ENCODE peak calls at places on chromosome 15, in ten cellular contexts. One of them, this sample, is unnamed.

GRCh38 chr15:68734886-68735285 is 85.8 kb downstream of the ANP32A start:
- DNase-seq in glutamatergic neuron: no peak
- DNase-seq in T47D: no peak
- DNase-seq in BJ: no peak
- DNase-seq in left cardiac atrium: no peak
- DNase-seq in NCI-H1092 treated with DMSO at 0.1 percent for 48 hours: no peak
- DNase-seq in M059J: no peak
- DNase-seq in tibial nerve: no peak
- DNase-seq in activated CD8-positive, alpha-beta memory T cell treated with anti-CD3 and anti-CD28 coated beads for 24 hours: no peak
- DNase-seq in psoas muscle: no peak
- DNase-seq in this sample: no peak

GRCh38 chr15:90200534-90201139 is 493 bp upstream of the SEMA4B start:
- DNase-seq in T47D: no peak
- DNase-seq in M059J: no peak
- DNase-seq in activated CD8-positive, alpha-beta memory T cell treated with anti-CD3 and anti-CD28 coated beads for 24 hours: no peak
- DNase-seq in NCI-H1092 treated with DMSO at 0.1 percent for 48 hours: no peak
- DNase-seq in glutamatergic neuron: no peak
- DNase-seq in tibial nerve: no peak
- DNase-seq in psoas muscle: no peak
- DNase-seq in BJ: no peak
- DNase-seq in left cardiac atrium: no peak
- DNase-seq in this sample: peak

GRCh38 chr15:89556413-89557262 is 18.6 kb upstream of the TICRR start:
- DNase-seq in psoas muscle: no peak
- DNase-seq in glutamatergic neuron: peak
- DNase-seq in NCI-H1092 treated with DMSO at 0.1 percent for 48 hours: peak
- DNase-seq in T47D: peak
- DNase-seq in tibial nerve: peak
- DNase-seq in left cardiac atrium: peak
- DNase-seq in activated CD8-positive, alpha-beta memory T cell treated with anti-CD3 and anti-CD28 coated beads for 24 hours: peak
- DNase-seq in M059J: peak
- DNase-seq in BJ: peak
- DNase-seq in this sample: peak

GRCh38 chr15:101029971-101030661 is 111.0 kb downstream of the LRRK1 start:
- DNase-seq in tibial nerve: no peak
- DNase-seq in NCI-H1092 treated with DMSO at 0.1 percent for 48 hours: no peak
- DNase-seq in M059J: no peak
- DNase-seq in activated CD8-positive, alpha-beta memory T cell treated with anti-CD3 and anti-CD28 coated beads for 24 hours: peak
- DNase-seq in psoas muscle: no peak
- DNase-seq in T47D: no peak
- DNase-seq in glutamatergic neuron: peak
- DNase-seq in left cardiac atrium: no peak
- DNase-seq in BJ: no peak
- DNase-seq in this sample: no peak

GRCh38 chr15:42723068-42723467 is 13.9 kb downstream of the CDAN1 start:
- DNase-seq in M059J: no peak
- DNase-seq in activated CD8-positive, alpha-beta memory T cell treated with anti-CD3 and anti-CD28 coated beads for 24 hours: no peak
- DNase-seq in tibial nerve: no peak
- DNase-seq in BJ: no peak
- DNase-seq in NCI-H1092 treated with DMSO at 0.1 percent for 48 hours: no peak
- DNase-seq in glutamatergic neuron: no peak
- DNase-seq in T47D: no peak
- DNase-seq in psoas muscle: no peak
- DNase-seq in left cardiac atrium: no peak
- DNase-seq in this sample: no peak

GRCh38 chr15:39108021-39108420 is 472.9 kb upstream of the THBS1 start:
- DNase-seq in glutamatergic neuron: no peak
- DNase-seq in M059J: no peak
- DNase-seq in T47D: no peak
- DNase-seq in tibial nerve: no peak
- DNase-seq in BJ: no peak
- DNase-seq in left cardiac atrium: no peak
- DNase-seq in NCI-H1092 treated with DMSO at 0.1 percent for 48 hours: no peak
- DNase-seq in activated CD8-positive, alpha-beta memory T cell treated with anti-CD3 and anti-CD28 coated beads for 24 hours: no peak
- DNase-seq in psoas muscle: no peak
- DNase-seq in this sample: no peak

GRCh38 chr15:25171111-25171811 is 216.5 kb downstream of the SNRPN start:
- DNase-seq in tibial nerve: no peak
- DNase-seq in glutamatergic neuron: peak
- DNase-seq in T47D: no peak
- DNase-seq in M059J: no peak
- DNase-seq in left cardiac atrium: peak
- DNase-seq in BJ: no peak
- DNase-seq in NCI-H1092 treated with DMSO at 0.1 percent for 48 hours: no peak
- DNase-seq in psoas muscle: peak
- DNase-seq in activated CD8-positive, alpha-beta memory T cell treated with anti-CD3 and anti-CD28 coated beads for 24 hours: peak
- DNase-seq in this sample: no peak

GRCh38 chr15:70488002-70488605 is 275.3 kb downstream of the UACA start:
- DNase-seq in BJ: no peak
- DNase-seq in activated CD8-positive, alpha-beta memory T cell treated with anti-CD3 and anti-CD28 coated beads for 24 hours: peak
- DNase-seq in tibial nerve: peak
- DNase-seq in left cardiac atrium: peak
- DNase-seq in glutamatergic neuron: peak
- DNase-seq in psoas muscle: peak
- DNase-seq in T47D: peak
- DNase-seq in NCI-H1092 treated with DMSO at 0.1 percent for 48 hours: peak
- DNase-seq in M059J: peak
- DNase-seq in this sample: peak

GRCh38 chr15:50134524-50135024 is 15.5 kb upstream of the ATP8B4 start:
- DNase-seq in glutamatergic neuron: no peak
- DNase-seq in tibial nerve: no peak
- DNase-seq in M059J: peak
- DNase-seq in activated CD8-positive, alpha-beta memory T cell treated with anti-CD3 and anti-CD28 coated beads for 24 hours: no peak
- DNase-seq in left cardiac atrium: no peak
- DNase-seq in BJ: no peak
- DNase-seq in NCI-H1092 treated with DMSO at 0.1 percent for 48 hours: no peak
- DNase-seq in psoas muscle: no peak
- DNase-seq in T47D: no peak
- DNase-seq in this sample: no peak

GRCh38 chr15:78168591-78168990 is 19.4 kb downstream of the IDH3A start:
- DNase-seq in tibial nerve: no peak
- DNase-seq in left cardiac atrium: no peak
- DNase-seq in M059J: no peak
- DNase-seq in T47D: no peak
- DNase-seq in activated CD8-positive, alpha-beta memory T cell treated with anti-CD3 and anti-CD28 coated beads for 24 hours: no peak
- DNase-seq in glutamatergic neuron: no peak
- DNase-seq in NCI-H1092 treated with DMSO at 0.1 percent for 48 hours: no peak
- DNase-seq in psoas muscle: no peak
- DNase-seq in BJ: no peak
- DNase-seq in this sample: no peak

GRCh38 chr15:48190932-48191573 is 412 bp upstream of the CTXN2 start:
- DNase-seq in T47D: peak
- DNase-seq in psoas muscle: peak
- DNase-seq in M059J: peak
- DNase-seq in glutamatergic neuron: peak
- DNase-seq in BJ: no peak
- DNase-seq in activated CD8-positive, alpha-beta memory T cell treated with anti-CD3 and anti-CD28 coated beads for 24 hours: peak
- DNase-seq in tibial nerve: peak
- DNase-seq in NCI-H1092 treated with DMSO at 0.1 percent for 48 hours: no peak
- DNase-seq in left cardiac atrium: peak
- DNase-seq in this sample: peak

GRCh38 chr15:40554164-40554530 is 10.7 kb downstream of the CCDC32 start:
- DNase-seq in left cardiac atrium: no peak
- DNase-seq in psoas muscle: no peak
- DNase-seq in M059J: no peak
- DNase-seq in T47D: no peak
- DNase-seq in activated CD8-positive, alpha-beta memory T cell treated with anti-CD3 and anti-CD28 coated beads for 24 hours: no peak
- DNase-seq in BJ: no peak
- DNase-seq in NCI-H1092 treated with DMSO at 0.1 percent for 48 hours: no peak
- DNase-seq in tibial nerve: no peak
- DNase-seq in glutamatergic neuron: no peak
- DNase-seq in this sample: no peak

GRCh38 chr15:52021128-52021671 is 2.2 kb downstream of the MAPK6 start:
- DNase-seq in psoas muscle: no peak
- DNase-seq in glutamatergic neuron: no peak
- DNase-seq in tibial nerve: peak
- DNase-seq in T47D: no peak
- DNase-seq in M059J: peak
- DNase-seq in activated CD8-positive, alpha-beta memory T cell treated with anti-CD3 and anti-CD28 coated beads for 24 hours: peak
- DNase-seq in left cardiac atrium: peak
- DNase-seq in BJ: peak
- DNase-seq in NCI-H1092 treated with DMSO at 0.1 percent for 48 hours: no peak
- DNase-seq in this sample: peak

GRCh38 chr15:92797168-92798052 is 102.7 kb upstream of the CHD2 start:
- DNase-seq in psoas muscle: no peak
- DNase-seq in M059J: peak
- DNase-seq in BJ: no peak
- DNase-seq in left cardiac atrium: no peak
- DNase-seq in tibial nerve: peak
- DNase-seq in NCI-H1092 treated with DMSO at 0.1 percent for 48 hours: peak
- DNase-seq in T47D: no peak
- DNase-seq in activated CD8-positive, alpha-beta memory T cell treated with anti-CD3 and anti-CD28 coated beads for 24 hours: no peak
- DNase-seq in glutamatergic neuron: no peak
- DNase-seq in this sample: peak

GRCh38 chr15:36810656-36811449 is 231.4 kb downstream of the CDIN1 start:
- DNase-seq in M059J: peak
- DNase-seq in activated CD8-positive, alpha-beta memory T cell treated with anti-CD3 and anti-CD28 coated beads for 24 hours: no peak
- DNase-seq in psoas muscle: no peak
- DNase-seq in left cardiac atrium: no peak
- DNase-seq in BJ: no peak
- DNase-seq in NCI-H1092 treated with DMSO at 0.1 percent for 48 hours: no peak
- DNase-seq in glutamatergic neuron: peak
- DNase-seq in tibial nerve: no peak
- DNase-seq in T47D: no peak
- DNase-seq in this sample: no peak

GRCh38 chr15:100525894-100526512 is 2.7 kb downstream of the CERS3 start:
- DNase-seq in activated CD8-positive, alpha-beta memory T cell treated with anti-CD3 and anti-CD28 coated beads for 24 hours: no peak
- DNase-seq in glutamatergic neuron: no peak
- DNase-seq in M059J: no peak
- DNase-seq in psoas muscle: peak
- DNase-seq in tibial nerve: no peak
- DNase-seq in BJ: no peak
- DNase-seq in NCI-H1092 treated with DMSO at 0.1 percent for 48 hours: peak
- DNase-seq in left cardiac atrium: peak
- DNase-seq in T47D: no peak
- DNase-seq in this sample: no peak

GRCh38 chr15:92082217-92082843 is 228.8 kb downstream of the SLCO3A1 start:
- DNase-seq in tibial nerve: peak
- DNase-seq in psoas muscle: peak
- DNase-seq in activated CD8-positive, alpha-beta memory T cell treated with anti-CD3 and anti-CD28 coated beads for 24 hours: peak
- DNase-seq in T47D: peak
- DNase-seq in M059J: peak
- DNase-seq in BJ: peak
- DNase-seq in left cardiac atrium: peak
- DNase-seq in NCI-H1092 treated with DMSO at 0.1 percent for 48 hours: peak
- DNase-seq in glutamatergic neuron: peak
- DNase-seq in this sample: peak

GRCh38 chr15:94119215-94119815 is 112.0 kb upstream of the MCTP2 start:
- DNase-seq in NCI-H1092 treated with DMSO at 0.1 percent for 48 hours: no peak
- DNase-seq in tibial nerve: peak
- DNase-seq in T47D: no peak
- DNase-seq in glutamatergic neuron: peak
- DNase-seq in psoas muscle: peak
- DNase-seq in BJ: no peak
- DNase-seq in left cardiac atrium: peak
- DNase-seq in activated CD8-positive, alpha-beta memory T cell treated with anti-CD3 and anti-CD28 coated beads for 24 hours: no peak
- DNase-seq in M059J: no peak
- DNase-seq in this sample: no peak

GRCh38 chr15:68429691-68430470 is 2.1 kb downstream of the ITGA11 start:
- DNase-seq in M059J: peak
- DNase-seq in BJ: no peak
- DNase-seq in NCI-H1092 treated with DMSO at 0.1 percent for 48 hours: no peak
- DNase-seq in left cardiac atrium: no peak
- DNase-seq in activated CD8-positive, alpha-beta memory T cell treated with anti-CD3 and anti-CD28 coated beads for 24 hours: peak
- DNase-seq in tibial nerve: peak
- DNase-seq in psoas muscle: no peak
- DNase-seq in T47D: no peak
- DNase-seq in glutamatergic neuron: no peak
- DNase-seq in this sample: no peak

GRCh38 chr15:66070220-66070934 is 183.2 kb downstream of the MEGF11 start:
- DNase-seq in BJ: no peak
- DNase-seq in activated CD8-positive, alpha-beta memory T cell treated with anti-CD3 and anti-CD28 coated beads for 24 hours: no peak
- DNase-seq in T47D: no peak
- DNase-seq in tibial nerve: no peak
- DNase-seq in psoas muscle: no peak
- DNase-seq in glutamatergic neuron: no peak
- DNase-seq in M059J: no peak
- DNase-seq in NCI-H1092 treated with DMSO at 0.1 percent for 48 hours: no peak
- DNase-seq in left cardiac atrium: no peak
- DNase-seq in this sample: no peak

GRCh38 chr15:70308011-70308761 is 210.5 kb upstream of the TLE3 start:
- DNase-seq in activated CD8-positive, alpha-beta memory T cell treated with anti-CD3 and anti-CD28 coated beads for 24 hours: peak
- DNase-seq in glutamatergic neuron: no peak
- DNase-seq in M059J: peak
- DNase-seq in BJ: no peak
- DNase-seq in left cardiac atrium: no peak
- DNase-seq in tibial nerve: no peak
- DNase-seq in NCI-H1092 treated with DMSO at 0.1 percent for 48 hours: no peak
- DNase-seq in psoas muscle: no peak
- DNase-seq in T47D: no peak
- DNase-seq in this sample: peak

GRCh38 chr15:56984681-56985515 is 66.5 kb downstream of the TCF12 start:
- DNase-seq in activated CD8-positive, alpha-beta memory T cell treated with anti-CD3 and anti-CD28 coated beads for 24 hours: no peak
- DNase-seq in T47D: no peak
- DNase-seq in glutamatergic neuron: no peak
- DNase-seq in M059J: peak
- DNase-seq in psoas muscle: no peak
- DNase-seq in left cardiac atrium: no peak
- DNase-seq in NCI-H1092 treated with DMSO at 0.1 percent for 48 hours: no peak
- DNase-seq in BJ: peak
- DNase-seq in tibial nerve: no peak
- DNase-seq in this sample: peak

GRCh38 chr15:69730281-69731235 is 277.9 kb downstream of the RPLP1 start:
- DNase-seq in BJ: no peak
- DNase-seq in T47D: no peak
- DNase-seq in NCI-H1092 treated with DMSO at 0.1 percent for 48 hours: no peak
- DNase-seq in left cardiac atrium: no peak
- DNase-seq in activated CD8-positive, alpha-beta memory T cell treated with anti-CD3 and anti-CD28 coated beads for 24 hours: no peak
- DNase-seq in psoas muscle: no peak
- DNase-seq in glutamatergic neuron: peak
- DNase-seq in tibial nerve: no peak
- DNase-seq in M059J: no peak
- DNase-seq in this sample: no peak

GRCh38 chr15:60544581-60545115 is 65.7 kb upstream of the ICE2 start:
- DNase-seq in BJ: no peak
- DNase-seq in T47D: no peak
- DNase-seq in tibial nerve: no peak
- DNase-seq in activated CD8-positive, alpha-beta memory T cell treated with anti-CD3 and anti-CD28 coated beads for 24 hours: no peak
- DNase-seq in glutamatergic neuron: no peak
- DNase-seq in left cardiac atrium: no peak
- DNase-seq in M059J: no peak
- DNase-seq in NCI-H1092 treated with DMSO at 0.1 percent for 48 hours: no peak
- DNase-seq in psoas muscle: no peak
- DNase-seq in this sample: no peak